ENCODE peak calls at places on chromosomes 1 and 21, in seven cellular contexts. U is stimulated activated CD8-positive, alpha-beta memory T cell treated with anti-CD3 and anti-CD28 coated beads, Interleukin-7, amount 100 ng/mL, for 1 hour; D is HS-5; Z is A549; X is putamen; A is ELR; S is NCI-H774. P is an unnamed sample.
A peak's percentile ranks its signal among the peaks of the same experiment; 100 is the strongest.

GRCh38 chr1:3219005-3219724 is 150.2 kb downstream of the PRDM16 start:
- DNase-seq in U (no peak), D (no peak), Z (peak; percentile 2), X (peak; percentile 91), A (no peak), S (no peak), P (no peak)

GRCh38 chr1:152251391-152251790 is 27.4 kb upstream of the HRNR start:
- DNase-seq in U (no peak), D (no peak), Z (no peak), X (no peak), A (peak; percentile 27), S (no peak), P (peak; percentile 27)

GRCh38 chr1:231236131-231236571 is 4.9 kb upstream of the GNPAT start:
- DNase-seq in U (no peak), D (no peak), Z (no peak), X (no peak), A (no peak), S (peak; percentile 75), P (no peak)

GRCh38 chr1:93576346-93576745 is 105.3 kb downstream of the BCAR3 start:
- DNase-seq in U (no peak), D (no peak), Z (no peak), X (no peak), A (no peak), S (peak; percentile 35), P (no peak)

GRCh38 chr1:208475449-208475848 is 231.3 kb upstream of the PLXNA2 start:
- DNase-seq in U (no peak), D (no peak), Z (no peak), X (peak; percentile 25), A (peak; percentile 43), S (no peak), P (peak; percentile 51)

GRCh38 chr1:107883562-107883961 is 81.4 kb downstream of the VAV3 start:
- DNase-seq in U (no peak), D (no peak), Z (no peak), X (no peak), A (no peak), S (no peak), P (no peak)

GRCh38 chr1:78491311-78492071 is 717 bp downstream of the PTGFR start:
- DNase-seq in U (no peak), D (peak; percentile 43), Z (no peak), X (no peak), A (peak; percentile 85), S (no peak), P (peak; percentile 93)

GRCh38 chr21:38910390-38911008 is 104.8 kb downstream of the ETS2 start:
- DNase-seq in U (no peak), D (no peak), Z (peak; percentile 49), X (no peak), A (peak; percentile 45), S (no peak), P (peak; percentile 27)

GRCh38 chr1:58888776-58889341 is 105.0 kb upstream of the JUN start:
- DNase-seq in U (no peak), D (no peak), Z (no peak), X (no peak), A (peak; percentile 39), S (no peak), P (no peak)

GRCh38 chr1:53646732-53647131 is 92.2 kb downstream of the GLIS1 start:
- DNase-seq in U (no peak), D (no peak), Z (no peak), X (no peak), A (no peak), S (no peak), P (no peak)

GRCh38 chr1:116122955-116123757 is 12.0 kb downstream of the MAB21L3 start:
- DNase-seq in U (no peak), D (peak; percentile 94), Z (peak; percentile 45), X (no peak), A (peak; percentile 78), S (no peak), P (peak; percentile 95)

GRCh38 chr21:29164330-29164942 is 34.0 kb downstream of the MAP3K7CL start:
- DNase-seq in U (no peak), D (peak; percentile 70), Z (peak; percentile 78), X (peak; percentile 62), A (peak; percentile 89), S (no peak), P (peak; percentile 86)

GRCh38 chr1:230250676-230251075 is 175.5 kb downstream of the PGBD5 start:
- DNase-seq in U (no peak), D (no peak), Z (no peak), X (no peak), A (no peak), S (no peak), P (no peak)

GRCh38 chr1:85048296-85049064 is at the start of gene MCOLN3:
- DNase-seq in U (no peak), D (no peak), Z (peak; percentile 26), X (no peak), A (peak; percentile 50), S (peak; percentile 66), P (peak; percentile 44)

GRCh38 chr1:211548321-211549091 is 30.5 kb downstream of the SLC30A1 start:
- DNase-seq in U (no peak), D (no peak), Z (no peak), X (peak; percentile 86), A (no peak), S (no peak), P (no peak)

GRCh38 chr1:62991152-62991551 is 207.2 kb downstream of the ATG4C start:
- DNase-seq in U (no peak), D (no peak), Z (no peak), X (no peak), A (no peak), S (no peak), P (no peak)

GRCh38 chr1:91511386-91511785 is 10.7 kb downstream of the CDC7 start:
- DNase-seq in U (no peak), D (peak; percentile 34), Z (peak; percentile 51), X (peak; percentile 22), A (peak; percentile 74), S (no peak), P (peak; percentile 52)

GRCh38 chr1:229848762-229849677 is 218.0 kb upstream of the GALNT2 start:
- DNase-seq in U (no peak), D (no peak), Z (peak; percentile 47), X (no peak), A (peak; percentile 54), S (peak; percentile 45), P (peak; percentile 13)

GRCh38 chr1:1540015-1540816 is at the start of gene TMEM240:
- DNase-seq in U (peak; percentile 5), D (no peak), Z (no peak), X (peak; percentile 71), A (peak; percentile 74), S (no peak), P (peak; percentile 80)

P was measured in EL.